ENCODE peak calls at places on chromosomes 13 and 19, in six cellular contexts. One of them, this sample, is unnamed.

GRCh38 chr19:47755065-47755761 is 9.9 kb downstream of the NOP53 start:
- DNase-seq in PC-3: no peak
- DNase-seq in HCT116: no peak
- DNase-seq in neural progenitor cell: no peak
- DNase-seq in GM23248: no peak
- DNase-seq in GM23338: no peak
- DNase-seq in this sample: no peak

GRCh38 chr19:5228932-5229777 is 111.5 kb downstream of the PTPRS start:
- DNase-seq in GM23248: peak; percentile 53
- DNase-seq in GM23338: peak; percentile 60
- DNase-seq in PC-3: peak; percentile 69
- DNase-seq in HCT116: no peak
- DNase-seq in neural progenitor cell: no peak
- DNase-seq in this sample: no peak

GRCh38 chr19:19506592-19506991 is 8.8 kb downstream of the TSSK6 start:
- DNase-seq in GM23338: no peak
- DNase-seq in neural progenitor cell: no peak
- DNase-seq in HCT116: no peak
- DNase-seq in PC-3: no peak
- DNase-seq in GM23248: no peak
- DNase-seq in this sample: no peak

GRCh38 chr13:113361406-113361805 is 2.5 kb downstream of the GRTP1 start:
- DNase-seq in neural progenitor cell: no peak
- DNase-seq in HCT116: no peak
- DNase-seq in GM23338: no peak
- DNase-seq in GM23248: no peak
- DNase-seq in PC-3: no peak
- DNase-seq in this sample: no peak

GRCh38 chr13:53781941-53782340 is 753.3 kb downstream of the OLFM4 start:
- DNase-seq in PC-3: peak; percentile 10
- DNase-seq in GM23338: peak; percentile 46
- DNase-seq in GM23248: no peak
- DNase-seq in neural progenitor cell: peak; percentile 46
- DNase-seq in HCT116: no peak
- DNase-seq in this sample: peak; percentile 35

GRCh38 chr13:68291595-68291994 is 1061.5 kb upstream of the PCDH9 start:
- DNase-seq in neural progenitor cell: no peak
- DNase-seq in HCT116: no peak
- DNase-seq in GM23338: no peak
- DNase-seq in PC-3: no peak
- DNase-seq in GM23248: no peak
- DNase-seq in this sample: no peak

GRCh38 chr19:52516191-52516590 is 11.3 kb upstream of the ZNF808 start:
- DNase-seq in PC-3: no peak
- DNase-seq in neural progenitor cell: no peak
- DNase-seq in GM23338: peak; percentile 36
- DNase-seq in HCT116: no peak
- DNase-seq in GM23248: no peak
- DNase-seq in this sample: no peak

GRCh38 chr13:39232999-39233398 is 194.7 kb downstream of the NHLRC3 start:
- DNase-seq in HCT116: no peak
- DNase-seq in GM23248: no peak
- DNase-seq in PC-3: no peak
- DNase-seq in neural progenitor cell: no peak
- DNase-seq in GM23338: no peak
- DNase-seq in this sample: no peak

GRCh38 chr13:20989883-20990282 is 71.5 kb downstream of the LATS2 start:
- DNase-seq in neural progenitor cell: no peak
- DNase-seq in GM23338: no peak
- DNase-seq in GM23248: no peak
- DNase-seq in PC-3: no peak
- DNase-seq in HCT116: no peak
- DNase-seq in this sample: no peak

GRCh38 chr13:80336335-80336734 is 4.6 kb downstream of the SPRY2 start:
- DNase-seq in GM23248: peak; percentile 57
- DNase-seq in PC-3: no peak
- DNase-seq in neural progenitor cell: no peak
- DNase-seq in HCT116: no peak
- DNase-seq in GM23338: no peak
- DNase-seq in this sample: no peak

GRCh38 chr13:80337706-80338105 is 3.2 kb downstream of the SPRY2 start:
- DNase-seq in PC-3: no peak
- DNase-seq in GM23338: no peak
- DNase-seq in neural progenitor cell: no peak
- DNase-seq in GM23248: peak; percentile 48
- DNase-seq in HCT116: no peak
- DNase-seq in this sample: no peak

GRCh38 chr13:80339578-80339840 is 1.4 kb downstream of the SPRY2 start:
- DNase-seq in HCT116: no peak
- DNase-seq in neural progenitor cell: peak; percentile 65
- DNase-seq in GM23338: peak; percentile 56
- DNase-seq in PC-3: no peak
- DNase-seq in GM23248: no peak
- DNase-seq in this sample: no peak

GRCh38 chr13:80338781-80339577 is 1.9 kb downstream of the SPRY2 start:
- DNase-seq in HCT116: no peak
- DNase-seq in neural progenitor cell: peak; percentile 90
- DNase-seq in GM23248: peak; percentile 94
- DNase-seq in GM23338: peak; percentile 72
- DNase-seq in PC-3: peak; percentile 56
- DNase-seq in this sample: peak; percentile 90

GRCh38 chr13:80337011-80337688 is 3.8 kb downstream of the SPRY2 start:
- DNase-seq in neural progenitor cell: no peak
- DNase-seq in PC-3: no peak
- DNase-seq in GM23338: no peak
- DNase-seq in GM23248: peak; percentile 30
- DNase-seq in HCT116: no peak
- DNase-seq in this sample: peak; percentile 20
- TF ChIP-seq EZH2phosphoT487 in neural progenitor cell: no peak
- TF ChIP-seq EZH2phosphoT487 in PC-3: no peak
- TF ChIP-seq EZH2phosphoT487 in GM23338: no peak
- TF ChIP-seq EZH2phosphoT487 in GM23248: no peak
- TF ChIP-seq EZH2phosphoT487 in HCT116: no peak
- TF ChIP-seq EZH2phosphoT487 in this sample: no peak

GRCh38 chr19:49469828-49470614 is 4.0 kb upstream of the FLT3LG start:
- DNase-seq in HCT116: no peak
- DNase-seq in GM23248: no peak
- DNase-seq in PC-3: no peak
- DNase-seq in neural progenitor cell: no peak
- DNase-seq in GM23338: peak; percentile 53
- DNase-seq in this sample: no peak

GRCh38 chr19:49468199-49468598 is 5.8 kb upstream of the FLT3LG start:
- DNase-seq in HCT116: no peak
- DNase-seq in GM23338: no peak
- DNase-seq in neural progenitor cell: no peak
- DNase-seq in PC-3: no peak
- DNase-seq in GM23248: no peak
- DNase-seq in this sample: no peak

GRCh38 chr19:49468746-49469447 is 5.1 kb upstream of the FLT3LG start:
- DNase-seq in HCT116: no peak
- DNase-seq in GM23338: peak; percentile 100
- DNase-seq in GM23248: peak; percentile 78
- DNase-seq in neural progenitor cell: peak; percentile 94
- DNase-seq in PC-3: peak; percentile 77
- DNase-seq in this sample: peak; percentile 75

GRCh38 chr19:49472936-49473335 is 1.1 kb upstream of the FLT3LG start:
- DNase-seq in HCT116: no peak
- DNase-seq in GM23338: no peak
- DNase-seq in GM23248: no peak
- DNase-seq in neural progenitor cell: no peak
- DNase-seq in PC-3: no peak
- DNase-seq in this sample: no peak

GRCh38 chr19:49470615-49470978 is 3.4 kb upstream of the FLT3LG start:
- DNase-seq in neural progenitor cell: no peak
- DNase-seq in GM23248: no peak
- DNase-seq in HCT116: no peak
- DNase-seq in GM23338: no peak
- DNase-seq in PC-3: no peak
- DNase-seq in this sample: no peak
- TF ChIP-seq EZH2phosphoT487 in neural progenitor cell: no peak
- TF ChIP-seq EZH2phosphoT487 in GM23248: no peak
- TF ChIP-seq EZH2phosphoT487 in HCT116: no peak
- TF ChIP-seq EZH2phosphoT487 in GM23338: no peak
- TF ChIP-seq EZH2phosphoT487 in PC-3: no peak
- TF ChIP-seq EZH2phosphoT487 in this sample: no peak

GRCh38 chr19:58326914-58327726 is at the start of gene ZSCAN22:
- DNase-seq in PC-3: peak; percentile 99
- DNase-seq in GM23338: peak; percentile 99
- DNase-seq in neural progenitor cell: peak; percentile 98
- DNase-seq in HCT116: peak; percentile 94
- DNase-seq in GM23248: peak; percentile 100
- DNase-seq in this sample: peak; percentile 98

GRCh38 chr19:58330458-58330857 is 3.7 kb downstream of the ZSCAN22 start:
- DNase-seq in HCT116: no peak
- DNase-seq in GM23248: peak; percentile 90
- DNase-seq in neural progenitor cell: no peak
- DNase-seq in PC-3: peak; percentile 88
- DNase-seq in GM23338: peak; percentile 30
- DNase-seq in this sample: peak; percentile 31

GRCh38 chr19:58325623-58326022 is 1.2 kb upstream of the ZSCAN22 start:
- DNase-seq in HCT116: no peak
- DNase-seq in GM23248: peak; percentile 65
- DNase-seq in GM23338: no peak
- DNase-seq in neural progenitor cell: no peak
- DNase-seq in PC-3: peak; percentile 75
- DNase-seq in this sample: no peak

GRCh38 chr19:58326501-58326913 is 287 bp upstream of the ZSCAN22 start:
- DNase-seq in GM23248: no peak
- DNase-seq in HCT116: no peak
- DNase-seq in PC-3: no peak
- DNase-seq in neural progenitor cell: no peak
- DNase-seq in GM23338: no peak
- DNase-seq in this sample: no peak

GRCh38 chr19:58328999-58329398 is 2.2 kb downstream of the ZSCAN22 start:
- DNase-seq in GM23338: peak; percentile 83
- DNase-seq in HCT116: no peak
- DNase-seq in neural progenitor cell: peak; percentile 84
- DNase-seq in GM23248: no peak
- DNase-seq in PC-3: peak; percentile 23
- DNase-seq in this sample: no peak
- TF ChIP-seq EZH2phosphoT487 in GM23338: no peak
- TF ChIP-seq EZH2phosphoT487 in HCT116: no peak
- TF ChIP-seq EZH2phosphoT487 in neural progenitor cell: no peak
- TF ChIP-seq EZH2phosphoT487 in GM23248: no peak
- TF ChIP-seq EZH2phosphoT487 in PC-3: no peak
- TF ChIP-seq EZH2phosphoT487 in this sample: no peak

DNA sequence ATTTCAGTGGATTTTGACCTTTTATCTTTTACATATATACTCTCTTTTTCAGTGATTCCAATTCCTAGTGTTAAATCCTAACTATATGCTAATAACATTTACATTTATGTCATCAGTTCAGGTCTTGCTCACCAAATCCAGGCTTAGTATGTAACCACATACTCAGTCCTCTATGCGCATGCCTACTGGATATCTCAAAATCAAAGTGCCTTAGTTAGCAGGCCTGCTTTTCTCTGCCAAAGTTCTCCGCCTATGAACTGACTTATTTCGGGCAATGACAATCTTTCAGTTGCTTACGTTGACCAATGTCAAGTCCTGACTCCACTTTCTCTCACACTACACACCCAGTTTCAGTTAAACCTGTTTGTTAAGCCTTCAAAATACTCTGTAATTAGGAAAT is 478.6 kb upstream of the SLITRK1 start:
- DNase-seq in GM23248: no peak
- DNase-seq in neural progenitor cell: no peak
- DNase-seq in HCT116: no peak
- DNase-seq in PC-3: no peak
- DNase-seq in GM23338: no peak
- DNase-seq in this sample: no peak
- TF ChIP-seq EZH2phosphoT487 in GM23248: no peak
- TF ChIP-seq EZH2phosphoT487 in neural progenitor cell: no peak
- TF ChIP-seq EZH2phosphoT487 in HCT116: no peak
- TF ChIP-seq EZH2phosphoT487 in PC-3: no peak
- TF ChIP-seq EZH2phosphoT487 in GM23338: no peak
- TF ChIP-seq EZH2phosphoT487 in this sample: no peak

DNA sequence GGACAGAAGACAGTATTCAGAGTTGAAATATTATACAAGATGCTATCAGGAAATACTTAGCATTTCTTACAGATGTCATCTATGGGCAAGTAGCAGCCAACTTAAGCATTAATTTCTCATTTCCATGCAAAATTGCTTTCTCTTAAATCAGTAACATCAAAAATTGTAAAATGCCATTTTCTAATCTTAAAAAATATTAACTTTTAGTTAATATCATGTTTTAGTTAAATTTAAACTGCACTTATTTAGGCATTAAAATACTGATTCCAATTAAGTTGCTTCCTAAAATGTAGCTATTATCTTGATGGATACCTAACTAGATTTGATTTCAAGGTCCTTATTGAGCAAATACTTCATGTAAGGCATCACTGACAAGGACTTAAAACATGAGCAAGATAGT is 27.8 kb downstream of the METTL21C start:
- DNase-seq in neural progenitor cell: no peak
- DNase-seq in GM23338: no peak
- DNase-seq in PC-3: no peak
- DNase-seq in HCT116: no peak
- DNase-seq in GM23248: no peak
- DNase-seq in this sample: no peak
- TF ChIP-seq EZH2phosphoT487 in neural progenitor cell: no peak
- TF ChIP-seq EZH2phosphoT487 in GM23338: no peak
- TF ChIP-seq EZH2phosphoT487 in PC-3: no peak
- TF ChIP-seq EZH2phosphoT487 in HCT116: no peak
- TF ChIP-seq EZH2phosphoT487 in GM23248: no peak
- TF ChIP-seq EZH2phosphoT487 in this sample: no peak